ENCODE peak calls at places on chromosome 16, in eight cellular contexts. One of them, this sample, is unnamed.

GRCh38 chr16:82181456-82182185 is 11.6 kb upstream of the MPHOSPH6 start:
- DNase-seq in H54: no peak
- DNase-seq in HCT116: no peak
- DNase-seq in CD4-positive, alpha-beta memory T cell: no peak
- DNase-seq in AG20443: no peak
- DNase-seq in NT2/D1: no peak
- DNase-seq in stromal cell of bone marrow: no peak
- DNase-seq in nucleus accumbens: no peak
- DNase-seq in this sample: no peak

GRCh38 chr16:22397931-22398330 is 23.5 kb upstream of the CDR2 start:
- DNase-seq in CD4-positive, alpha-beta memory T cell: no peak
- DNase-seq in H54: no peak
- DNase-seq in stromal cell of bone marrow: no peak
- DNase-seq in HCT116: no peak
- DNase-seq in NT2/D1: no peak
- DNase-seq in AG20443: no peak
- DNase-seq in nucleus accumbens: no peak
- DNase-seq in this sample: no peak

GRCh38 chr16:23803591-23804123 is 32.1 kb upstream of the PRKCB start:
- DNase-seq in CD4-positive, alpha-beta memory T cell: peak; percentile 66
- DNase-seq in NT2/D1: peak; percentile 48
- DNase-seq in nucleus accumbens: no peak
- DNase-seq in AG20443: peak; percentile 60
- DNase-seq in HCT116: peak; percentile 57
- DNase-seq in H54: peak; percentile 45
- DNase-seq in stromal cell of bone marrow: no peak
- DNase-seq in this sample: peak; percentile 83

GRCh38 chr16:50591800-50592771 is 43.9 kb downstream of the NKD1 start:
- DNase-seq in CD4-positive, alpha-beta memory T cell: no peak
- DNase-seq in AG20443: peak; percentile 31
- DNase-seq in H54: no peak
- DNase-seq in nucleus accumbens: peak; percentile 89
- DNase-seq in NT2/D1: no peak
- DNase-seq in HCT116: no peak
- DNase-seq in stromal cell of bone marrow: no peak
- DNase-seq in this sample: peak; percentile 42

GRCh38 chr16:4411684-4412083 is 4.7 kb downstream of the CORO7 start:
- DNase-seq in H54: no peak
- DNase-seq in AG20443: no peak
- DNase-seq in stromal cell of bone marrow: no peak
- DNase-seq in CD4-positive, alpha-beta memory T cell: no peak
- DNase-seq in NT2/D1: no peak
- DNase-seq in HCT116: no peak
- DNase-seq in nucleus accumbens: peak; percentile 92
- DNase-seq in this sample: no peak

GRCh38 chr16:11333696-11334095 is 11.6 kb upstream of the RMI2 start:
- DNase-seq in H54: no peak
- DNase-seq in stromal cell of bone marrow: no peak
- DNase-seq in nucleus accumbens: no peak
- DNase-seq in CD4-positive, alpha-beta memory T cell: no peak
- DNase-seq in HCT116: no peak
- DNase-seq in AG20443: no peak
- DNase-seq in NT2/D1: no peak
- DNase-seq in this sample: no peak

GRCh38 chr16:28974437-28975157 is at the start of gene SPNS1:
- DNase-seq in HCT116: peak; percentile 92
- DNase-seq in NT2/D1: peak; percentile 97
- DNase-seq in nucleus accumbens: peak; percentile 95
- DNase-seq in CD4-positive, alpha-beta memory T cell: peak; percentile 90
- DNase-seq in stromal cell of bone marrow: peak; percentile 94
- DNase-seq in H54: peak; percentile 98
- DNase-seq in AG20443: peak; percentile 99
- DNase-seq in this sample: peak; percentile 99

GRCh38 chr16:72198021-72198420 is 26.1 kb upstream of the PMFBP1 start:
- DNase-seq in AG20443: peak; percentile 77
- DNase-seq in stromal cell of bone marrow: peak; percentile 89
- DNase-seq in CD4-positive, alpha-beta memory T cell: no peak
- DNase-seq in HCT116: no peak
- DNase-seq in nucleus accumbens: peak; percentile 89
- DNase-seq in NT2/D1: no peak
- DNase-seq in H54: no peak
- DNase-seq in this sample: no peak